ENCODE peak calls at places on chromosome 9, in six cellular contexts. K, R, I, E, T and O are unnamed samples. For H3K4me1 and H3K9me3, the result is how much of the 10 kb centered on the place peaks cover.

GRCh38 chr9:4299006-4299795 is 667 bp downstream of the GLIS3 start:
- DNase-seq in T (peak), E (peak), I (peak), R (no peak), K (peak), O (peak)

GRCh38 chr9:76576344-76576743 is 117.4 kb downstream of the GCNT1 start:
- DNase-seq in E (peak), I (peak), R (no peak), K (no peak), T (no peak), O (peak)

GRCh38 chr9:97272072-97272471 is 35.4 kb upstream of the CCDC180 start:
- DNase-seq in E (no peak), K (no peak), I (no peak), R (no peak), T (no peak), O (no peak)

GRCh38 chr9:80410106-80410505 is 838.3 kb downstream of the TLE4 start:
- DNase-seq in R (no peak), K (no peak), I (no peak), T (no peak), E (no peak), O (peak)

GRCh38 chr9:85510830-85511504 is 230.8 kb downstream of the AGTPBP1 start:
- DNase-seq in R (no peak), K (no peak), E (no peak), I (no peak), T (no peak), O (no peak)

GRCh38 chr9:32291370-32291769 is 93.1 kb upstream of the ACO1 start:
- DNase-seq in K (no peak), T (peak), I (no peak), E (no peak), R (no peak), O (no peak)

GRCh38 chr9:70579686-70580085 is 165.2 kb upstream of the KLF9 start:
- DNase-seq in T (no peak), K (no peak), R (no peak), I (no peak), E (no peak), O (no peak)

GRCh38 chr9:120702075-120702474 is 12.2 kb downstream of the MEGF9 start:
- DNase-seq in R (no peak), I (no peak), E (no peak), K (no peak), T (peak), O (no peak)

GRCh38 chr9:129333961-129334743 is 156.1 kb upstream of the IER5L start:
- DNase-seq in K (peak), R (peak), I (peak), T (peak), E (peak), O (peak)

GRCh38 chr9:129486496-129487306 is 134.2 kb downstream of the C9orf50 start:
- DNase-seq in T (no peak), R (peak), E (no peak), I (peak), K (peak), O (peak)

GRCh38 chr9:114210691-114211276 is 55.4 kb downstream of the COL27A1 start:
- DNase-seq in I (no peak), T (no peak), R (no peak), E (no peak), K (no peak), O (no peak)

GRCh38 chr9:90428517-90428916 is 214.1 kb downstream of the DIRAS2 start:
- DNase-seq in K (no peak), I (no peak), R (no peak), T (no peak), E (no peak), O (no peak)

GRCh38 chr9:93071464-93071863 is 13.0 kb downstream of the SUSD3 start:
- DNase-seq in I (peak), E (no peak), R (no peak), T (peak), K (no peak), O (no peak)

DNA sequence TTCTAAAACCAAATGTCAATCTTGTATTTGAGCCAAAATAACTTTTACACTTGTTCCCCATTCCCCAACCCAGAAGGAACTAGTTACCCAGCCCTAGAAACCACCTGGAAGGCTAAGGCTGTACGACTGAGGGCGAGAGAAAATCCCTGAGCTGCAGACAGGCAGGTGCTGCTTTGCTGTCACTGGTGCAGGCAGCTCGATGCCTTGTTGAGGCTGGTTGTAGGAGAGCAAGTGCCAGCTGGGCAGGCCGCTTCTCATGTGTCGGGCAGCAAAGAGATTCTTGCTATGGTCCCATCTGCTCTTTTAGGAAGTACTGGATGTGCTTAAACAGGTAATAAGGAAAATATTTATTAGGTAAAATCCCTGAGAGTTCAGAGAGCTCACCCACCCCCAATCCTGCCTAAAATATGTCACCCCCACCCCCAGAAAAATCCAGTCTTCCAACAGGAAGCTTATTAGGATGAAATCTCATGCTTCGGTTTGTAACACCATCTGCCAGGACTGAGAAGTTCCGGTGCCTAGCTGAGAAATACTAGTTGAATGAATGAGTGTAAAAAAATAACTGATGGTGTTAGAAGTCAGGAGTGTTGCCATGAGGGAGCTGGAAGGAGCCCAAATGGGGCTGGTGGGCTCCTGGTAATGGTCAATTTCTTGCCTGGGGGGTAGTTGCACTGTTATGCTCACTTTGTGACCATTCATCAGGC is 91.1 kb upstream of the DMRT1 start:
- DNase-seq in R (no peak), T (no peak), I (no peak), K (no peak), E (peak), O (no peak)
- H3K4me1 ChIP-seq in R (under half), T (under half), I (under half), K (under half), E (under half), O (under half)

GRCh38 chr9:88043647-88044046 is 69.3 kb upstream of the CDK20 start:
- DNase-seq in E (no peak), K (no peak), R (no peak), T (no peak), I (no peak), O (no peak)

GRCh38 chr9:88045686-88046085 is 71.4 kb upstream of the CDK20 start:
- DNase-seq in I (no peak), T (no peak), E (no peak), K (no peak), R (no peak), O (no peak)

GRCh38 chr9:88037285-88037845 is 63.0 kb upstream of the CDK20 start:
- DNase-seq in R (no peak), E (no peak), T (no peak), I (no peak), K (no peak), O (no peak)

GRCh38 chr9:88044200-88044599 is 69.9 kb upstream of the CDK20 start:
- DNase-seq in T (no peak), R (no peak), K (no peak), I (no peak), E (no peak), O (no peak)

DNA sequence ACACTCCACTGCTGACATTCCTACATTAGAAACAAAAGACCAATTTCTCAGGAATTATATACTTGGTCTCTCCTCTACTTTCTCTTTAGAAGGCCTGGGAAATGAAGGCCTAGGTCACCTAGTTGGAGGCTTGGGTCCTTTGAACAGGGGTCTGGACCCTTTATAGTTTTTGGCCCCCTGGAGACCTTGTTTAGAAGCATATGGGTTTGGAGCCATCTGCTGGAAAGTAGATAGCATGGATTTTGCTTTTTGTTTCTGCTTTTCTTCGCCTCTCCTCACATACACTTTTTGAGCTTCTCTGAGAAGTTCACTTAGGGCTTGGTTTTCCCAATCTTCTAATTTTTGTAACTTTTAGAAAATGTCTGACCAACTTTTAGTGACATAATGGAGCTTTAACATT is 67.1 kb upstream of the CDK20 start:
- DNase-seq in I (peak), K (no peak), R (no peak), E (no peak), T (no peak), O (peak)
- H3K9me3 ChIP-seq in I (under half), K (under half), R (under half), E (under half), T (under half), O (under half)

DNA sequence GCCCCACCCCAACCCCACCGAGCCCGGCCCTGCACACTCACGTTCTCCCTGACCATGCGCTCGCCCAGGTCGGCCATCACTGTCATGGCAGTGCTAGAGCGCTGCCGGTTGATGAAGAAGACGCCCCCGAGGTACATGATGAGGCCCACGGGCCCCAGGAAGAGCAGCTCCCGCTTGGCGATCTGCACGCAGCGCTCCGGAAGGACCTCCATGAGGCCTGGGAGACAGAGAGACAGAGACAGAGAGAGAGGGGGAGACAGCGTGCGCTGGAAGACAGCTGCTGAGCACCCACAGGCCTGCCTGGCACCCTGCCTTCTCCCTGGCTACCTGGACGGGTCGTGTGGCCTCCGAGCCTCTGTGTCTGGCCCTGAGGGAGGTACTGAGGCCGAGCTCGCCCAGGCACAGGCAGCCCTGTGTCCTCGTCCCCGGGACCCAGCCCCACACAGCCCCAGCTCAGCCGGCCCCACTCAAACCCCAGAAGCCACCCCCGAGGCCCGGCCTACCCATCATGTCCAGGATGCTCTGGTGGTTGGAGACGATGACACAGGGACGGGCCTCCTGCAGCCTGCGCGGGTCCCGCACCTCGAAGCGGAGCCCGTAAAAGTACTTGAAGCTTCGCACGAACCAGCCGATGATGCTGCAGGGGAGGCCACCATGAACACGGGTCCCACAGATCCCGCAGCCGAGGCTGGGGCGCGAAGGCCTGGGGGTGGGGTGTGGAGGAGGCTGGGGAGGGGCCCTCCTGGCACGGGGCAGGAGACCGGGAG is 10.2 kb downstream of the AGPAT2 start:
- DNase-seq in E (no peak), I (no peak), R (no peak), K (no peak), T (no peak), O (no peak)
- H3K4me1 ChIP-seq in E (under half), I (under half), R (under half), K (under half), T (under half), O (under half)

DNA sequence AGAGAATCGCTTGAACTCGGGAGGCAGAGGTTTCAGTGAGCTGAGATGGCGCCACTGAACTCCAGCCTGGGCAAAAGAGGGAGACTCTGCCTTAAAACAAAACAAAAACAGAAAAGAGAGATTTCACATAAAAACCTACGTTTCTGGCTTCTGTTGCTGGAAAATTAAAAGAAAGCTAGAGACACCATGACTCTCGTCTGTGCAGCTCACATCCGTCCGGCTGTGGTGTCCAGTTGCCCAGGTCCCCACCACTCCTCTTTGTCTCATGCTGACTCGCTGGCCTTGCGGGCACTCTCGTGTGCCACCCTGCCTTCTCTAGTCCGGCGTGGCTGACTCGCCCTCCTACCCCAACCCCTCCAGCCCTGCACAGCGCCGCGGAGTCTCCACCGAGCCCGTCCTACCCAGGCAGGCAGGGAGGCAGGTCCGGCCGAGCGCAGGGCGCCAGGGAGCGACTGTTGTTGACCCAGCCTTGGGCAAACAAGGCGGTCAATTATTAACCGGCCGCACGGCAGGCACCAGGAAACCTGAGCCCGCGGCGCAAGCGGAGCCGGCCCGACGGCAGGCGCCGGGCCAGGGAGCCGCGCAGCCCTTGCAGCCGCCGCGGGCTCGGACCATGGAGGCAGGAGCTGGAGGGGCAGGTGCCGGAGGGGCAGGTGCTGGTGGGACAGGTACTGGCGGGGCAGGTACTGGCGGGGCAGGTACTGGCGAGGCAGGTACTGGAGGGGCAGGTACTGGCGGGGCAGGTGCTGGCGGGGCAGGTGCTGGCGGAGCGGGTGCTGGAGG is at the start of gene PRRT1B:
- DNase-seq in R (no peak), K (no peak), E (peak), T (peak), I (peak), O (no peak)
- H3K9me3 ChIP-seq in R (under half), K (under half), E (under half), T (under half), I (under half), O (under half)

GRCh38 chr9:134534661-134535080 is 106.9 kb upstream of the COL5A1 start:
- DNase-seq in E (no peak), K (no peak), I (no peak), R (no peak), T (no peak), O (peak)
- H3K4me1 ChIP-seq in E (under half), K (under half), I (under half), R (under half), T (under half), O (under half)